ENCODE peak calls at places on chromosomes 2 and 18, in five cellular contexts. V is Peyer's patch, M is stomach, X is testis, L is fibroblast of lung. E is an unnamed sample. For H3K4me1, the result is how much of the 10 kb centered on the place peaks cover.

GRCh38 chr2:156332452-156333273 is at the start of gene NR4A2:
- DNase-seq in L (peak), M (peak), V (peak), X (peak), E (peak)

GRCh38 chr2:37679072-37679695 is 7.7 kb upstream of the CDC42EP3 start:
- DNase-seq in L (no peak), X (no peak), M (peak), V (no peak), E (no peak)

GRCh38 chr2:11688222-11689069 is 18.5 kb upstream of the NTSR2 start:
- DNase-seq in L (peak), X (peak), M (peak), V (peak), E (peak)

GRCh38 chr2:74205586-74205985 is 7.2 kb downstream of the MTHFD2 start:
- DNase-seq in L (no peak), V (peak), M (peak), X (no peak), E (no peak)

GRCh38 chr18:69250305-69251151 is 150.2 kb upstream of the DOK6 start:
- DNase-seq in L (peak), V (no peak), M (no peak), X (no peak), E (no peak)

GRCh38 chr2:233482616-233483015 is 84.0 kb downstream of the USP40 start:
- DNase-seq in L (no peak), M (no peak), X (peak), V (no peak), E (no peak)

GRCh38 chr2:71643674-71644357 is 190.5 kb downstream of the DYSF start:
- DNase-seq in X (no peak), L (no peak), V (no peak), M (no peak), E (no peak)

GRCh38 chr2:31131871-31132270 is 6.4 kb downstream of the GALNT14 start:
- DNase-seq in M (no peak), X (no peak), V (no peak), L (no peak), E (no peak)

GRCh38 chr2:228417526-228417925 is 236.0 kb upstream of the SPHKAP start:
- DNase-seq in L (no peak), V (no peak), M (no peak), X (no peak), E (no peak)

GRCh38 chr2:158733430-158733755 is 61.7 kb upstream of the DAPL1 start:
- DNase-seq in X (no peak), L (no peak), M (no peak), V (no peak), E (no peak)

GRCh38 chr2:11892041-11892440 is 145.6 kb downstream of the LPIN1 start:
- DNase-seq in M (no peak), L (no peak), X (no peak), V (no peak), E (no peak)

GRCh38 chr2:86396304-86396785 is 44.8 kb upstream of the KDM3A start:
- DNase-seq in M (peak), V (no peak), X (peak), L (peak), E (no peak)

GRCh38 chr18:50313031-50313607 is 25.6 kb upstream of the CXXC1 start:
- DNase-seq in L (no peak), V (no peak), X (no peak), M (no peak), E (no peak)

GRCh38 chr2:27647289-27647688 is 16.1 kb downstream of the SUPT7L start:
- DNase-seq in X (no peak), V (no peak), L (no peak), M (no peak), E (no peak)

GRCh38 chr2:23605236-23605635 is 220.3 kb downstream of the KLHL29 start:
- DNase-seq in M (no peak), V (no peak), L (no peak), X (no peak), E (peak)

GRCh38 chr2:25521126-25521525 is 152.3 kb downstream of the DTNB start:
- DNase-seq in X (no peak), L (no peak), V (no peak), M (no peak), E (no peak)

GRCh38 chr2:105504459-105504858 is 105.6 kb upstream of the FHL2 start:
- DNase-seq in M (no peak), L (no peak), X (no peak), V (no peak), E (no peak)

GRCh38 chr2:23178398-23178797 is 206.6 kb upstream of the KLHL29 start:
- DNase-seq in V (no peak), X (no peak), M (no peak), L (no peak), E (no peak)

GRCh38 chr18:69898241-69898861 is 49.3 kb downstream of the CD226 start:
- DNase-seq in M (no peak), V (no peak), X (peak), L (no peak), E (no peak)

GRCh38 chr18:59715966-59716369 is 18.7 kb upstream of the CCBE1 start:
- DNase-seq in X (no peak), V (no peak), L (peak), M (no peak), E (no peak)

GRCh38 chr18:6509417-6510198 is 94.9 kb upstream of the L3MBTL4 start:
- DNase-seq in V (no peak), M (no peak), X (no peak), L (peak), E (no peak)

GRCh38 chr2:20447437-20448245 is 767 bp downstream of the RHOB start:
- DNase-seq in X (peak), V (peak), L (peak), M (peak), E (peak)

GRCh38 chr2:96205888-96206287 is 2.7 kb downstream of the STARD7 start:
- DNase-seq in M (no peak), V (no peak), L (peak), X (no peak), E (no peak)

GRCh38 chr2:168699834-168700417 is 102.5 kb upstream of the NOSTRIN start:
- DNase-seq in V (peak), L (peak), X (peak), M (peak), E (peak)

GRCh38 chr2:11574176-11575046 is 40.6 kb downstream of the GREB1 start:
- DNase-seq in V (no peak), X (no peak), L (no peak), M (no peak), E (no peak)

GRCh38 chr2:240372051-240372450 is 63.4 kb upstream of the GPC1 start:
- DNase-seq in V (no peak), M (no peak), X (peak), L (no peak), E (no peak)

GRCh38 chr2:155630760-155631159 is 701.8 kb downstream of the NR4A2 start:
- DNase-seq in V (no peak), L (no peak), X (no peak), M (no peak), E (no peak)

GRCh38 chr2:100776445-100776844 is 43.5 kb upstream of the NPAS2 start:
- DNase-seq in V (no peak), X (no peak), L (no peak), M (no peak), E (no peak)

GRCh38 chr18:48569139-48569914 is 30.5 kb downstream of the CTIF start:
- DNase-seq in L (no peak), X (no peak), M (no peak), V (no peak), E (no peak)

GRCh38 chr18:48567388-48567787 is 28.6 kb downstream of the CTIF start:
- DNase-seq in X (no peak), L (no peak), V (no peak), M (no peak), E (no peak)

GRCh38 chr18:48570313-48570712 is 31.5 kb downstream of the CTIF start:
- DNase-seq in X (no peak), L (no peak), M (no peak), V (no peak), E (no peak)

GRCh38 chr18:48571619-48572384 is 33.0 kb downstream of the CTIF start:
- DNase-seq in L (no peak), M (no peak), V (no peak), X (no peak), E (no peak)

GRCh38 chr18:48569915-48570264 is 31.1 kb downstream of the CTIF start:
- DNase-seq in L (no peak), V (no peak), X (no peak), M (no peak), E (no peak)
- H3K27ac ChIP-seq in L (no peak), V (no peak), X (no peak), M (no peak), E (no peak)

DNA sequence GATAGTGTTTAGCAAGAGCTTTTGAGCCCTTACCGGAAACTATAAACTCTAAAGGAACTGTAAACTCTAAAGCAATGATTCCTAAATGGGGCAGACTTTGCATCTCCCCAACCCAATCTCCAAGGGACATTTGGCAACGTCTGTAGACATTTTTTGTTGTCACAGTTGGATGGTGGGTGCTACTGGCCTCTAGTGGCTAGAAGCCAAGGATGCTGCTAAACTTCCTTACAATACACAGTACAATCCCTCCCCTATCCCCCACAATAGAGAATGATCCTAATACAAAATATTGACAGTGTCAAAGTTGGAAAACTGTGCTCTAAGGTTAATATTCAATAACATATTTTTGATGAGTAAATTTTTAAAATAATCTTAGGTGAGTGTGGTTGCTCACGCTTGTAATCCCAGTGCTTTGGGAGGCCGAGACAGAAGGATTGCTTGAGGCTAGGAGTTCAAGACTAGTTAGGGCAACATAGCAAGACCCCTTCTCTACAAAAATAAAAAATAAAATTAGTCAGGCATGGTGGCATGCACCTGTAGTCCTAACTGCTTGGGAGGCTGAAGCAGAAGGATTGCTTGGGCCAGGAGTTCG is 66.7 kb downstream of the PTPN4 start:
- DNase-seq in V (no peak), L (peak), M (no peak), X (no peak), E (no peak)
- TF ChIP-seq CTCF in V (peak), L (peak), M (peak), X (peak), E (no peak)

DNA sequence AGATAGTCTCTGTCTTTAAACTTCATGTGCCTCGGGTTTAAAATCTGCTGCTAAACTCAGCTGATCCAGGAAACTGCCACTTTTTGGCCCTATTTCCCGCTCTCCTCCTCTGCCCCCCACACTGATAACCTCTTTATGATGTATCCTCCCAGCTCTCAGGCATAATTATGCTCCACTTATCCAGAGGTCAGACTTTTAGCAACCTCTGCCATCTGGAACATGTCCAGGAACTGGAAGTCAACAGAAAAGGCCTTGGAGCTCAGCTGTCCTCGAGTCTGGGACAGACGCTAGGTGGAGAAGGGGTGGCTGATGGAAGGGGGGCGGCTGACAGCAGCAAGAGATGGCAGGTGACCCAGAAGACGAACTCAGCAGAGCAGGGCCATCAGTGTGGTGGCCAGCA is 41.2 kb downstream of the ASAP2 start:
- DNase-seq in X (peak), M (peak), L (no peak), V (no peak), E (no peak)
- H3K4me1 ChIP-seq in X (under half), M (under half), L (under half), V (under half), E (under half)

GRCh38 chr2:170176212-170176611 is 1.7 kb upstream of the MYO3B start:
- DNase-seq in V (no peak), M (no peak), L (no peak), X (no peak), E (no peak)
- H3K27ac ChIP-seq in V (no peak), M (no peak), L (no peak), X (no peak), E (no peak)

DNA sequence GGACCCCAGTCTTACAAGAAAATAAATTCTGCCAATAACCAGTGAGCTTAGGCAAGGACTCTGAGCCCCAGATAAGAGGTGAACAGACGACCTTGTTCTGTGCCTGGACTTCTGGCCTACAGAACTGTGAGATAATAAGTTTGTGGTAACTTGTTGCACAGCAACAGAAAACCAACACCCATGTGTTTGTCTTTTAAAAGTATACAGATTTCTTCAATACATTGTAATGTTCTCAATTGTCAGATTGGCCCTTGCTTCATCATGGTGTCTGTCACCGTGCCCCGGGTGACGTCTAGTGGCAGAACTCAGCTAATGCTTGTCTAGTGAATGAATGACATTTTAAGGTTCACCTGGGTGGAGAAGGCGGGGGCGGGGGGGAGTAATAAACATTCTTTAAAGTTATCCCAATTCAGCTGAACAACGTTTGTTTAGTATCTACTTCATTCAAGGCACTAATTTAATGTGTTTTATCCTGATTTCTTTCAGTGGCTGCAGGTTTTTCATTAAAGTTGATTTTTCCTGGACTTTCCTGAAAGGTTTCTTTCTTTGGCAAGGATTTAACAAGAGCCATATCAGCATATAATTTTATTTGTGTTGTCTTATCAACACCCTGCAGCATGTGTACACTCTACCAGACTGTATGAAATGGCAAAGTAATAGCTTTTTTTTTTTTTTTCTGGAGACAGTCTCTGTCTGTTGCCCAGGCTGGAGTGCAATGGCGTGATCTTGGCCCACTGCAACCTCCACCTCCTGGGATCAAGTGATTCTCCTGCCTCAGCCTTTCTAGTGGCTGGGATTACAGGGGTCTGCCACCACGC is 123.8 kb upstream of the DLX2 start:
- DNase-seq in X (peak), V (no peak), M (peak), L (no peak), E (no peak)
- TF ChIP-seq CTCF in X (peak), V (peak), M (peak), L (no peak), E (no peak)

GRCh38 chr2:217954469-217954868 is 48.3 kb downstream of the TNS1 start:
- DNase-seq in L (no peak), V (no peak), M (no peak), X (no peak), E (no peak)
- H3K4me1 ChIP-seq in L (under half), V (under half), M (half or more), X (half or more), E (half or more)

DNA sequence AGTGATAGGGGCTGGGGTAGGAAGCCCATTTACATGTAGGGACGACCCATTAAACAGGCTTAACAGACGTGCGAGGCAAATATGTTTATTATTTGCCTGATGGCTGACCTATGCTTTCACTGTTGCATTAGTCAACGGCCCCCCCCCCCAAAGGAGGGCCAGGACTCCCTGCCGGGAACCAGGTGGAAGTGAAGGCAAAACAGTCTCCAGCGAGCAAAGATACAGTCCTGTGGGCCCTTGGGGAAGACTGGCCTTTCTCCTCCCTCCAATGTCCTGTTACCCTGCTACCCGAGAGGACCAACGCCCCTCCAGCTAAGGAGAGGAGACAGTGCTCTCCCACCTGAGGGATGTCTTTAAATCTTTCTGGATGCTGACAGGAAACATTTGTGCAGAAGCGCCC is 136.1 kb upstream of the SIX3 start:
- DNase-seq in V (no peak), X (no peak), M (no peak), L (no peak), E (no peak)
- H3K27ac ChIP-seq in V (no peak), X (no peak), M (no peak), L (no peak), E (no peak)

E was measured in ovary.